ENCODE peak calls at places on chromosomes 13 and 19, in ten cellular contexts. One of them, this sample, is unnamed.
A peak's percentile ranks its signal among the peaks of the same experiment; 100 is the strongest.

GRCh38 chr19:28694812-28695211 is 518.1 kb downstream of the UQCRFS1 start:
- DNase-seq in AG04450: no peak
- DNase-seq in fibroblast of lung: no peak
- DNase-seq in Daoy: peak; percentile 16
- DNase-seq in stimulated activated CD4-positive, alpha-beta T cell treated with anti-CD3 and anti-CD28 coated beads, TNF-alpha, amount 100 ng/mL, for 4 hours: no peak
- DNase-seq in T-helper 2 cell: no peak
- DNase-seq in RWPE1: no peak
- DNase-seq in Panc1: no peak
- DNase-seq in glutamatergic neuron: no peak
- DNase-seq in head of caudate nucleus: no peak
- DNase-seq in this sample: no peak

GRCh38 chr13:56893843-56894242 is 246.9 kb upstream of the PRR20A start:
- DNase-seq in AG04450: no peak
- DNase-seq in fibroblast of lung: no peak
- DNase-seq in Daoy: no peak
- DNase-seq in stimulated activated CD4-positive, alpha-beta T cell treated with anti-CD3 and anti-CD28 coated beads, TNF-alpha, amount 100 ng/mL, for 4 hours: no peak
- DNase-seq in T-helper 2 cell: no peak
- DNase-seq in RWPE1: no peak
- DNase-seq in Panc1: no peak
- DNase-seq in glutamatergic neuron: no peak
- DNase-seq in head of caudate nucleus: no peak
- DNase-seq in this sample: no peak

GRCh38 chr19:43741075-43741840 is 13.5 kb downstream of the SMG9 start:
- DNase-seq in AG04450: no peak
- DNase-seq in fibroblast of lung: no peak
- DNase-seq in Daoy: no peak
- DNase-seq in stimulated activated CD4-positive, alpha-beta T cell treated with anti-CD3 and anti-CD28 coated beads, TNF-alpha, amount 100 ng/mL, for 4 hours: no peak
- DNase-seq in T-helper 2 cell: no peak
- DNase-seq in RWPE1: no peak
- DNase-seq in Panc1: no peak
- DNase-seq in glutamatergic neuron: no peak
- DNase-seq in head of caudate nucleus: no peak
- DNase-seq in this sample: no peak

GRCh38 chr19:34254552-34255432 is at the start of gene GARRE1:
- DNase-seq in AG04450: no peak
- DNase-seq in fibroblast of lung: peak; percentile 38
- DNase-seq in Daoy: peak; percentile 86
- DNase-seq in stimulated activated CD4-positive, alpha-beta T cell treated with anti-CD3 and anti-CD28 coated beads, TNF-alpha, amount 100 ng/mL, for 4 hours: peak; percentile 80
- DNase-seq in T-helper 2 cell: peak; percentile 80
- DNase-seq in RWPE1: peak; percentile 20
- DNase-seq in Panc1: no peak
- DNase-seq in glutamatergic neuron: peak; percentile 73
- DNase-seq in head of caudate nucleus: peak; percentile 35
- DNase-seq in this sample: no peak

GRCh38 chr19:42831221-42832019 is 48.1 kb downstream of the PSG1 start:
- DNase-seq in AG04450: no peak
- DNase-seq in fibroblast of lung: no peak
- DNase-seq in Daoy: no peak
- DNase-seq in stimulated activated CD4-positive, alpha-beta T cell treated with anti-CD3 and anti-CD28 coated beads, TNF-alpha, amount 100 ng/mL, for 4 hours: no peak
- DNase-seq in T-helper 2 cell: no peak
- DNase-seq in RWPE1: peak; percentile 40
- DNase-seq in Panc1: no peak
- DNase-seq in glutamatergic neuron: no peak
- DNase-seq in head of caudate nucleus: no peak
- DNase-seq in this sample: no peak

GRCh38 chr19:58154287-58154678 is 3.7 kb upstream of the ZNF329 start:
- DNase-seq in AG04450: no peak
- DNase-seq in fibroblast of lung: peak; percentile 61
- DNase-seq in Daoy: peak; percentile 14
- DNase-seq in stimulated activated CD4-positive, alpha-beta T cell treated with anti-CD3 and anti-CD28 coated beads, TNF-alpha, amount 100 ng/mL, for 4 hours: no peak
- DNase-seq in T-helper 2 cell: no peak
- DNase-seq in RWPE1: peak; percentile 4
- DNase-seq in Panc1: no peak
- DNase-seq in glutamatergic neuron: peak; percentile 21
- DNase-seq in head of caudate nucleus: peak; percentile 12
- DNase-seq in this sample: peak; percentile 42

GRCh38 chr13:24183741-24184182 is 23.2 kb downstream of the SPATA13 start:
- DNase-seq in AG04450: no peak
- DNase-seq in fibroblast of lung: no peak
- DNase-seq in Daoy: no peak
- DNase-seq in stimulated activated CD4-positive, alpha-beta T cell treated with anti-CD3 and anti-CD28 coated beads, TNF-alpha, amount 100 ng/mL, for 4 hours: no peak
- DNase-seq in T-helper 2 cell: no peak
- DNase-seq in RWPE1: no peak
- DNase-seq in Panc1: no peak
- DNase-seq in glutamatergic neuron: no peak
- DNase-seq in head of caudate nucleus: no peak
- DNase-seq in this sample: no peak

GRCh38 chr13:85806553-85807175 is 7.4 kb upstream of the SLITRK6 start:
- DNase-seq in AG04450: peak; percentile 47
- DNase-seq in fibroblast of lung: peak; percentile 85
- DNase-seq in Daoy: peak; percentile 5
- DNase-seq in stimulated activated CD4-positive, alpha-beta T cell treated with anti-CD3 and anti-CD28 coated beads, TNF-alpha, amount 100 ng/mL, for 4 hours: no peak
- DNase-seq in T-helper 2 cell: no peak
- DNase-seq in RWPE1: peak; percentile 27
- DNase-seq in Panc1: peak; percentile 17
- DNase-seq in glutamatergic neuron: no peak
- DNase-seq in head of caudate nucleus: no peak
- DNase-seq in this sample: peak; percentile 16

GRCh38 chr19:16385821-16386220 is 61.2 kb downstream of the KLF2 start:
- DNase-seq in AG04450: no peak
- DNase-seq in fibroblast of lung: no peak
- DNase-seq in Daoy: no peak
- DNase-seq in stimulated activated CD4-positive, alpha-beta T cell treated with anti-CD3 and anti-CD28 coated beads, TNF-alpha, amount 100 ng/mL, for 4 hours: no peak
- DNase-seq in T-helper 2 cell: no peak
- DNase-seq in RWPE1: no peak
- DNase-seq in Panc1: no peak
- DNase-seq in glutamatergic neuron: no peak
- DNase-seq in head of caudate nucleus: no peak
- DNase-seq in this sample: no peak

GRCh38 chr19:46866407-46867132 is 5.8 kb downstream of the ARHGAP35 start:
- DNase-seq in AG04450: no peak
- DNase-seq in fibroblast of lung: no peak
- DNase-seq in Daoy: no peak
- DNase-seq in stimulated activated CD4-positive, alpha-beta T cell treated with anti-CD3 and anti-CD28 coated beads, TNF-alpha, amount 100 ng/mL, for 4 hours: no peak
- DNase-seq in T-helper 2 cell: no peak
- DNase-seq in RWPE1: no peak
- DNase-seq in Panc1: no peak
- DNase-seq in glutamatergic neuron: no peak
- DNase-seq in head of caudate nucleus: no peak
- DNase-seq in this sample: no peak

GRCh38 chr19:15091918-15092753 is 10.1 kb downstream of the OR1I1 start:
- DNase-seq in AG04450: peak; percentile 39
- DNase-seq in fibroblast of lung: peak; percentile 77
- DNase-seq in Daoy: peak; percentile 58
- DNase-seq in stimulated activated CD4-positive, alpha-beta T cell treated with anti-CD3 and anti-CD28 coated beads, TNF-alpha, amount 100 ng/mL, for 4 hours: no peak
- DNase-seq in T-helper 2 cell: no peak
- DNase-seq in RWPE1: peak; percentile 25
- DNase-seq in Panc1: no peak
- DNase-seq in glutamatergic neuron: no peak
- DNase-seq in head of caudate nucleus: no peak
- DNase-seq in this sample: peak; percentile 23

GRCh38 chr13:107450426-107450825 is 764.9 kb downstream of the LIG4 start:
- DNase-seq in AG04450: no peak
- DNase-seq in fibroblast of lung: peak; percentile 34
- DNase-seq in Daoy: peak; percentile 48
- DNase-seq in stimulated activated CD4-positive, alpha-beta T cell treated with anti-CD3 and anti-CD28 coated beads, TNF-alpha, amount 100 ng/mL, for 4 hours: no peak
- DNase-seq in T-helper 2 cell: no peak
- DNase-seq in RWPE1: no peak
- DNase-seq in Panc1: no peak
- DNase-seq in glutamatergic neuron: no peak
- DNase-seq in head of caudate nucleus: no peak
- DNase-seq in this sample: no peak

GRCh38 chr13:26342898-26343297 is 89.0 kb downstream of the CDK8 start:
- DNase-seq in AG04450: no peak
- DNase-seq in fibroblast of lung: no peak
- DNase-seq in Daoy: peak; percentile 1
- DNase-seq in stimulated activated CD4-positive, alpha-beta T cell treated with anti-CD3 and anti-CD28 coated beads, TNF-alpha, amount 100 ng/mL, for 4 hours: no peak
- DNase-seq in T-helper 2 cell: no peak
- DNase-seq in RWPE1: no peak
- DNase-seq in Panc1: no peak
- DNase-seq in glutamatergic neuron: no peak
- DNase-seq in head of caudate nucleus: no peak
- DNase-seq in this sample: no peak

GRCh38 chr19:40392894-40393517 is 3.0 kb upstream of the HIPK4 start:
- DNase-seq in AG04450: no peak
- DNase-seq in fibroblast of lung: no peak
- DNase-seq in Daoy: peak; percentile 23
- DNase-seq in stimulated activated CD4-positive, alpha-beta T cell treated with anti-CD3 and anti-CD28 coated beads, TNF-alpha, amount 100 ng/mL, for 4 hours: no peak
- DNase-seq in T-helper 2 cell: no peak
- DNase-seq in RWPE1: peak; percentile 37
- DNase-seq in Panc1: no peak
- DNase-seq in glutamatergic neuron: no peak
- DNase-seq in head of caudate nucleus: no peak
- DNase-seq in this sample: no peak

GRCh38 chr19:53172892-53173291 is 14.0 kb upstream of the ZNF347 start:
- DNase-seq in AG04450: no peak
- DNase-seq in fibroblast of lung: peak; percentile 39
- DNase-seq in Daoy: no peak
- DNase-seq in stimulated activated CD4-positive, alpha-beta T cell treated with anti-CD3 and anti-CD28 coated beads, TNF-alpha, amount 100 ng/mL, for 4 hours: no peak
- DNase-seq in T-helper 2 cell: no peak
- DNase-seq in RWPE1: no peak
- DNase-seq in Panc1: no peak
- DNase-seq in glutamatergic neuron: no peak
- DNase-seq in head of caudate nucleus: no peak
- DNase-seq in this sample: no peak

GRCh38 chr19:709196-709964 is 645 bp downstream of the PALM start:
- DNase-seq in AG04450: no peak
- DNase-seq in fibroblast of lung: no peak
- DNase-seq in Daoy: no peak
- DNase-seq in stimulated activated CD4-positive, alpha-beta T cell treated with anti-CD3 and anti-CD28 coated beads, TNF-alpha, amount 100 ng/mL, for 4 hours: no peak
- DNase-seq in T-helper 2 cell: no peak
- DNase-seq in RWPE1: no peak
- DNase-seq in Panc1: no peak
- DNase-seq in glutamatergic neuron: peak; percentile 68
- DNase-seq in head of caudate nucleus: no peak
- DNase-seq in this sample: no peak

GRCh38 chr13:29513002-29513980 is 82.2 kb downstream of the SLC7A1 start:
- DNase-seq in AG04450: no peak
- DNase-seq in fibroblast of lung: no peak
- DNase-seq in Daoy: no peak
- DNase-seq in stimulated activated CD4-positive, alpha-beta T cell treated with anti-CD3 and anti-CD28 coated beads, TNF-alpha, amount 100 ng/mL, for 4 hours: no peak
- DNase-seq in T-helper 2 cell: no peak
- DNase-seq in RWPE1: no peak
- DNase-seq in Panc1: no peak
- DNase-seq in glutamatergic neuron: peak; percentile 54
- DNase-seq in head of caudate nucleus: no peak
- DNase-seq in this sample: no peak

GRCh38 chr19:34084396-34085145 is 87.7 kb upstream of the LSM14A start:
- DNase-seq in AG04450: no peak
- DNase-seq in fibroblast of lung: no peak
- DNase-seq in Daoy: no peak
- DNase-seq in stimulated activated CD4-positive, alpha-beta T cell treated with anti-CD3 and anti-CD28 coated beads, TNF-alpha, amount 100 ng/mL, for 4 hours: no peak
- DNase-seq in T-helper 2 cell: no peak
- DNase-seq in RWPE1: no peak
- DNase-seq in Panc1: no peak
- DNase-seq in glutamatergic neuron: no peak
- DNase-seq in head of caudate nucleus: no peak
- DNase-seq in this sample: no peak

GRCh38 chr13:26202365-26202972 is 19.6 kb downstream of the RNF6 start:
- DNase-seq in AG04450: no peak
- DNase-seq in fibroblast of lung: no peak
- DNase-seq in Daoy: no peak
- DNase-seq in stimulated activated CD4-positive, alpha-beta T cell treated with anti-CD3 and anti-CD28 coated beads, TNF-alpha, amount 100 ng/mL, for 4 hours: no peak
- DNase-seq in T-helper 2 cell: no peak
- DNase-seq in RWPE1: no peak
- DNase-seq in Panc1: no peak
- DNase-seq in glutamatergic neuron: no peak
- DNase-seq in head of caudate nucleus: no peak
- DNase-seq in this sample: peak; percentile 64

GRCh38 chr19:34667349-34668076 is 9.4 kb downstream of the SCGB2B2 start:
- DNase-seq in AG04450: no peak
- DNase-seq in fibroblast of lung: peak; percentile 40
- DNase-seq in Daoy: peak; percentile 26
- DNase-seq in stimulated activated CD4-positive, alpha-beta T cell treated with anti-CD3 and anti-CD28 coated beads, TNF-alpha, amount 100 ng/mL, for 4 hours: no peak
- DNase-seq in T-helper 2 cell: no peak
- DNase-seq in RWPE1: peak; percentile 8
- DNase-seq in Panc1: no peak
- DNase-seq in glutamatergic neuron: peak; percentile 6
- DNase-seq in head of caudate nucleus: no peak
- DNase-seq in this sample: peak; percentile 3

GRCh38 chr13:74166286-74166685 is 32.1 kb upstream of the KLF12 start:
- DNase-seq in AG04450: no peak
- DNase-seq in fibroblast of lung: no peak
- DNase-seq in Daoy: no peak
- DNase-seq in stimulated activated CD4-positive, alpha-beta T cell treated with anti-CD3 and anti-CD28 coated beads, TNF-alpha, amount 100 ng/mL, for 4 hours: no peak
- DNase-seq in T-helper 2 cell: no peak
- DNase-seq in RWPE1: no peak
- DNase-seq in Panc1: no peak
- DNase-seq in glutamatergic neuron: no peak
- DNase-seq in head of caudate nucleus: no peak
- DNase-seq in this sample: peak; percentile 30

GRCh38 chr19:44879309-44880065 is 11.6 kb upstream of the TOMM40 start:
- DNase-seq in AG04450: no peak
- DNase-seq in fibroblast of lung: no peak
- DNase-seq in Daoy: no peak
- DNase-seq in stimulated activated CD4-positive, alpha-beta T cell treated with anti-CD3 and anti-CD28 coated beads, TNF-alpha, amount 100 ng/mL, for 4 hours: no peak
- DNase-seq in T-helper 2 cell: no peak
- DNase-seq in RWPE1: no peak
- DNase-seq in Panc1: no peak
- DNase-seq in glutamatergic neuron: no peak
- DNase-seq in head of caudate nucleus: no peak
- DNase-seq in this sample: no peak

GRCh38 chr13:89061821-89062220 is 1390.7 kb downstream of the SLITRK5 start:
- DNase-seq in AG04450: no peak
- DNase-seq in fibroblast of lung: no peak
- DNase-seq in Daoy: no peak
- DNase-seq in stimulated activated CD4-positive, alpha-beta T cell treated with anti-CD3 and anti-CD28 coated beads, TNF-alpha, amount 100 ng/mL, for 4 hours: no peak
- DNase-seq in T-helper 2 cell: no peak
- DNase-seq in RWPE1: no peak
- DNase-seq in Panc1: no peak
- DNase-seq in glutamatergic neuron: no peak
- DNase-seq in head of caudate nucleus: no peak
- DNase-seq in this sample: no peak

GRCh38 chr19:6532244-6532999 is 1.6 kb downstream of the TNFSF9 start:
- DNase-seq in AG04450: no peak
- DNase-seq in fibroblast of lung: no peak
- DNase-seq in Daoy: peak; percentile 33
- DNase-seq in stimulated activated CD4-positive, alpha-beta T cell treated with anti-CD3 and anti-CD28 coated beads, TNF-alpha, amount 100 ng/mL, for 4 hours: no peak
- DNase-seq in T-helper 2 cell: no peak
- DNase-seq in RWPE1: no peak
- DNase-seq in Panc1: no peak
- DNase-seq in glutamatergic neuron: no peak
- DNase-seq in head of caudate nucleus: no peak
- DNase-seq in this sample: no peak

GRCh38 chr13:48126944-48127814 is 32.3 kb upstream of the MED4 start:
- DNase-seq in AG04450: no peak
- DNase-seq in fibroblast of lung: peak; percentile 83
- DNase-seq in Daoy: peak; percentile 28
- DNase-seq in stimulated activated CD4-positive, alpha-beta T cell treated with anti-CD3 and anti-CD28 coated beads, TNF-alpha, amount 100 ng/mL, for 4 hours: no peak
- DNase-seq in T-helper 2 cell: peak; percentile 4
- DNase-seq in RWPE1: peak; percentile 74
- DNase-seq in Panc1: peak; percentile 42
- DNase-seq in glutamatergic neuron: no peak
- DNase-seq in head of caudate nucleus: peak; percentile 11
- DNase-seq in this sample: peak; percentile 48

GRCh38 chr13:35769812-35770211 is 293.3 kb upstream of the MAB21L1 start:
- DNase-seq in AG04450: no peak
- DNase-seq in fibroblast of lung: no peak
- DNase-seq in Daoy: no peak
- DNase-seq in stimulated activated CD4-positive, alpha-beta T cell treated with anti-CD3 and anti-CD28 coated beads, TNF-alpha, amount 100 ng/mL, for 4 hours: no peak
- DNase-seq in T-helper 2 cell: no peak
- DNase-seq in RWPE1: no peak
- DNase-seq in Panc1: no peak
- DNase-seq in glutamatergic neuron: no peak
- DNase-seq in head of caudate nucleus: no peak
- DNase-seq in this sample: no peak

GRCh38 chr19:29961311-29961710 is 19.3 kb downstream of the URI1 start:
- DNase-seq in AG04450: no peak
- DNase-seq in fibroblast of lung: no peak
- DNase-seq in Daoy: no peak
- DNase-seq in stimulated activated CD4-positive, alpha-beta T cell treated with anti-CD3 and anti-CD28 coated beads, TNF-alpha, amount 100 ng/mL, for 4 hours: no peak
- DNase-seq in T-helper 2 cell: no peak
- DNase-seq in RWPE1: no peak
- DNase-seq in Panc1: no peak
- DNase-seq in glutamatergic neuron: no peak
- DNase-seq in head of caudate nucleus: no peak
- DNase-seq in this sample: no peak

GRCh38 chr13:31891472-31891871 is 140.1 kb upstream of the FRY start:
- DNase-seq in AG04450: no peak
- DNase-seq in fibroblast of lung: no peak
- DNase-seq in Daoy: no peak
- DNase-seq in stimulated activated CD4-positive, alpha-beta T cell treated with anti-CD3 and anti-CD28 coated beads, TNF-alpha, amount 100 ng/mL, for 4 hours: no peak
- DNase-seq in T-helper 2 cell: no peak
- DNase-seq in RWPE1: no peak
- DNase-seq in Panc1: no peak
- DNase-seq in glutamatergic neuron: no peak
- DNase-seq in head of caudate nucleus: no peak
- DNase-seq in this sample: no peak